ENCODE peak calls at places on chromosomes 7 and 10, in eight cellular contexts. A, F, C, S, Q, O, T and E are unnamed samples.

GRCh38 chr7:98872328-98872924 is 2.6 kb upstream of the TMEM130 start:
- DNase-seq in A (peak; percentile 45), F (no peak), C (no peak), S (no peak), Q (no peak), O (no peak), T (no peak), E (no peak)

GRCh38 chr10:14547826-14548225 is 217.1 kb upstream of the FRMD4A start:
- DNase-seq in A (no peak), F (no peak), C (no peak), S (no peak), Q (no peak), O (no peak), T (no peak), E (no peak)

GRCh38 chr7:77727527-77727926 is 31.3 kb downstream of the RSBN1L start:
- DNase-seq in A (no peak), F (no peak), C (no peak), S (no peak), Q (no peak), O (no peak), T (no peak), E (no peak)

GRCh38 chr10:5665380-5666323 is 743 bp downstream of the ASB13 start:
- DNase-seq in A (peak; percentile 40), F (peak; percentile 54), C (peak; percentile 35), S (peak; percentile 60), Q (no peak), O (no peak), T (no peak), E (peak; percentile 44)

GRCh38 chr10:30189254-30189583 is 129.8 kb upstream of the JCAD start:
- DNase-seq in A (no peak), F (no peak), C (no peak), S (no peak), Q (no peak), O (no peak), T (no peak), E (no peak)

GRCh38 chr7:14191686-14192098 is 202.2 kb upstream of the ETV1 start:
- DNase-seq in A (no peak), F (no peak), C (no peak), S (no peak), Q (no peak), O (no peak), T (no peak), E (no peak)

GRCh38 chr10:122139627-122140151 is 131.4 kb upstream of the BTBD16 start:
- DNase-seq in A (no peak), F (peak; percentile 65), C (peak; percentile 81), S (peak; percentile 90), Q (no peak), O (no peak), T (no peak), E (peak; percentile 65)

GRCh38 chr10:79125092-79125491 is 56.3 kb downstream of the ZMIZ1 start:
- DNase-seq in A (no peak), F (no peak), C (no peak), S (no peak), Q (no peak), O (no peak), T (no peak), E (no peak)

GRCh38 chr10:49679480-49679893 is at the start of gene C10orf53:
- DNase-seq in A (no peak), F (peak; percentile 29), C (peak; percentile 25), S (peak; percentile 34), Q (no peak), O (peak; percentile 33), T (no peak), E (no peak)

GRCh38 chr10:69215405-69216176 is 4.5 kb upstream of the HKDC1 start:
- DNase-seq in A (no peak), F (no peak), C (no peak), S (no peak), Q (no peak), O (no peak), T (peak; percentile 1), E (no peak)

GRCh38 chr10:2476236-2476814 is 591.0 kb upstream of the PFKP start:
- DNase-seq in A (no peak), F (no peak), C (no peak), S (no peak), Q (no peak), O (no peak), T (no peak), E (no peak)

GRCh38 chr10:98971464-98971863 is 264.2 kb downstream of the HPSE2 start:
- DNase-seq in A (no peak), F (no peak), C (no peak), S (no peak), Q (no peak), O (no peak), T (no peak), E (no peak)

GRCh38 chr10:84424731-84425165 is 96.4 kb downstream of the CCSER2 start:
- DNase-seq in A (no peak), F (peak; percentile 71), C (peak; percentile 85), S (peak; percentile 92), Q (peak; percentile 75), O (no peak), T (no peak), E (peak; percentile 83)

GRCh38 chr10:5531558-5532230 is 6.9 kb downstream of the CALML3 start:
- DNase-seq in A (no peak), F (no peak), C (no peak), S (no peak), Q (no peak), O (no peak), T (peak; percentile 24), E (no peak)

GRCh38 chr7:29105191-29105590 is 41.1 kb downstream of the CPVL start:
- DNase-seq in A (no peak), F (no peak), C (no peak), S (no peak), Q (no peak), O (no peak), T (no peak), E (no peak)

GRCh38 chr7:1538544-1539345 is 8.2 kb downstream of the MAFK start:
- DNase-seq in A (no peak), F (no peak), C (no peak), S (peak; percentile 44), Q (no peak), O (no peak), T (no peak), E (peak; percentile 32)

GRCh38 chr7:1542329-1542728 is 11.8 kb downstream of the MAFK start:
- DNase-seq in A (no peak), F (peak; percentile 14), C (no peak), S (no peak), Q (no peak), O (no peak), T (peak; percentile 24), E (peak; percentile 48)

GRCh38 chr7:1541431-1542162 is 11.1 kb downstream of the MAFK start:
- DNase-seq in A (no peak), F (peak; percentile 14), C (no peak), S (no peak), Q (no peak), O (no peak), T (peak; percentile 37), E (no peak)

GRCh38 chr7:1539346-1540321 is 9.1 kb downstream of the MAFK start:
- DNase-seq in A (no peak), F (peak; percentile 24), C (no peak), S (peak; percentile 58), Q (no peak), O (no peak), T (peak; percentile 32), E (peak; percentile 51)

DNA sequence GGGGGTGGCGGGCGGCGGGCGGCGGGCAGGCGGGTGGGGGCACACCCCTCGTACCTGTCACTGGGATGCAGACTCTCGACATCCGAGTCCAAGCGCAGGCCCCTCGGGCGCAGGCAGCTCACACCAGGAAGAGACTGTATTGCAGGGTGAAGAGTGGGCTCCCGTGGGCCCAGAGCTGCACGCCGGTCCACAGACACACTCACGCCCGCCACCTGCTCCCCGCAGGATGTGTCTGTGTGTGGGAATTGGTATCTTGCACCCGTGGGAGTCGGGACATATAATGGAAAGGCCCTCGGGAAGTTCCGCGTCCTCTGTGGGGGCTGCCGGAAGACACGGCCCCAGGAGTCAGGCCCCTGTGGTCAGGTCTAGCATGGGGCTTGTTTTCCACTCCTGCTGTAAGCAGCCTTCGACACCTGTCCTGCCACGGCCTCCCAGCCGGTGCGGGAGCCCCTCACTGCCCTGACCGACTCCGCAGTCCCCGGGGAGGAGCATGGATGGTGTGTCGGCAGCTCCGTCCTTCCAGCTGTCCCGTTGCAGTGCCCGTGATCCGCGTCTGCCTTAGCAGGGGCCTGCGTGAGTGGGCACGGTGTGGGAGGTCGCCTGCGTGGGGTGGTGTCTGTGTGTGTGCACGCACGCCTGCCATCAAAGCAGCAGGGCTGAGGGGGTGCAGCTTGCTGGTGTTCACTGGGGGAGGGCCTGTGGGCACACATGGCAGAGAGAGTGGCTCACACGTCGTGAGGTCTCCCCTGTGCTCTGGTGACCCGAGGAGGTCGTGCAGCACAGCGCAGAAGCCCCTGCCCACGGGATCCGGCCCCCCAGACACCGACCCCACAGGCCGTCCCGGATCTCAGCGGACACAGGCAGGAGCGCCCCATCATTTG is 10.1 kb downstream of the MAFK start:
- DNase-seq in A (no peak), F (peak; percentile 14), C (no peak), S (peak; percentile 30), Q (no peak), O (no peak), T (no peak), E (peak; percentile 49)
- H3K4me1 ChIP-seq in A (peaks cover 88% of the 10 kb centered on the region), F (peaks cover 60% of the 10 kb centered on the region), C (peaks cover 64% of the 10 kb centered on the region), S (peaks cover 12% of the 10 kb centered on the region), Q (peaks cover 34% of the 10 kb centered on the region), O (peaks cover 17% of the 10 kb centered on the region), T (peaks cover 22% of the 10 kb centered on the region), E (peaks cover 32% of the 10 kb centered on the region)

GRCh38 chr7:127586346-127586745 is 950 bp upstream of the GCC1 start:
- DNase-seq in A (no peak), F (no peak), C (no peak), S (no peak), Q (no peak), O (no peak), T (no peak), E (no peak)

GRCh38 chr7:127588019-127588696 is at the start of gene ARF5:
- DNase-seq in A (peak; percentile 82), F (peak; percentile 93), C (peak; percentile 90), S (peak; percentile 92), Q (peak; percentile 83), O (peak; percentile 57), T (peak; percentile 88), E (peak; percentile 89)

GRCh38 chr7:127587663-127588018 is 570 bp upstream of the ARF5 start:
- DNase-seq in A (no peak), F (peak; percentile 28), C (peak; percentile 25), S (peak; percentile 43), Q (no peak), O (no peak), T (no peak), E (no peak)

GRCh38 chr7:127584648-127585043 is 750 bp downstream of the GCC1 start:
- DNase-seq in A (no peak), F (no peak), C (no peak), S (no peak), Q (no peak), O (no peak), T (no peak), E (no peak)

GRCh38 chr7:127585044-127585953 is at the start of gene GCC1:
- DNase-seq in A (peak; percentile 88), F (peak; percentile 95), C (peak; percentile 93), S (peak; percentile 95), Q (peak; percentile 88), O (peak; percentile 66), T (peak; percentile 91), E (peak; percentile 96)
- TF ChIP-seq CTCF in A (no peak), F (no peak), C (no peak), S (no peak), Q (no peak), O (no peak), T (no peak), E (no peak)

GRCh38 chr10:35136263-35136815 is 9.7 kb downstream of the CREM start:
- DNase-seq in A (no peak), F (no peak), C (no peak), S (no peak), Q (no peak), O (no peak), T (no peak), E (no peak)
- H3K4me3 ChIP-seq in A (no peak overlapping the region), F (no peak overlapping the region), C (no peak overlapping the region), S (no peak overlapping the region), Q (no peak overlapping the region), O (no peak overlapping the region), T (no peak overlapping the region), E (no peak overlapping the region)

GRCh38 chr7:55065511-55066229 is 46.9 kb downstream of the EGFR start:
- DNase-seq in A (peak; percentile 67), F (no peak), C (no peak), S (no peak), Q (no peak), O (no peak), T (peak; percentile 64), E (no peak)
- H3K4me1 ChIP-seq in A (peaks cover 98% of the 10 kb centered on the region), F (peaks cover 31% of the 10 kb centered on the region), C (peaks cover 49% of the 10 kb centered on the region), S (peaks cover 3% of the 10 kb centered on the region), Q (peaks cover 75% of the 10 kb centered on the region), O (peaks cover 9% of the 10 kb centered on the region), T (peaks cover 69% of the 10 kb centered on the region), E (peaks cover 52% of the 10 kb centered on the region)